ENCODE peak calls at places on chromosomes 12 and 14, in seven cellular contexts. One of them, this sample, is unnamed.

GRCh38 chr12:89350661-89351488 is 1.4 kb downstream of the DUSP6 start:
- DNase-seq in GM06990: peak
- DNase-seq in HL-60: no peak
- DNase-seq in GM13977: peak
- DNase-seq in B cell: peak
- DNase-seq in gastrocnemius medialis: no peak
- DNase-seq in MCF 10A: peak
- DNase-seq in this sample: no peak

GRCh38 chr12:15323530-15323929 is 1.2 kb downstream of the PTPRO start:
- DNase-seq in B cell: no peak
- DNase-seq in HL-60: no peak
- DNase-seq in MCF 10A: peak
- DNase-seq in GM13977: no peak
- DNase-seq in gastrocnemius medialis: no peak
- DNase-seq in GM06990: no peak
- DNase-seq in this sample: no peak

GRCh38 chr12:18422849-18423248 is 161.5 kb downstream of the PIK3C2G start:
- DNase-seq in GM13977: no peak
- DNase-seq in B cell: no peak
- DNase-seq in HL-60: no peak
- DNase-seq in MCF 10A: no peak
- DNase-seq in gastrocnemius medialis: no peak
- DNase-seq in GM06990: no peak
- DNase-seq in this sample: no peak

GRCh38 chr14:99644723-99645544 is at the start of gene HHIPL1:
- DNase-seq in MCF 10A: no peak
- DNase-seq in B cell: no peak
- DNase-seq in GM06990: no peak
- DNase-seq in gastrocnemius medialis: no peak
- DNase-seq in HL-60: no peak
- DNase-seq in GM13977: no peak
- DNase-seq in this sample: no peak

GRCh38 chr14:31993521-31993941 is 83.6 kb upstream of the ARHGAP5 start:
- DNase-seq in gastrocnemius medialis: peak
- DNase-seq in GM06990: no peak
- DNase-seq in MCF 10A: no peak
- DNase-seq in HL-60: no peak
- DNase-seq in B cell: no peak
- DNase-seq in GM13977: no peak
- DNase-seq in this sample: no peak

GRCh38 chr12:118357327-118358007 is 15.2 kb downstream of the TAOK3 start:
- DNase-seq in GM06990: peak
- DNase-seq in gastrocnemius medialis: no peak
- DNase-seq in B cell: peak
- DNase-seq in HL-60: peak
- DNase-seq in GM13977: peak
- DNase-seq in MCF 10A: peak
- DNase-seq in this sample: no peak

GRCh38 chr14:31950760-31951637 is 126.1 kb upstream of the ARHGAP5 start:
- DNase-seq in MCF 10A: peak
- DNase-seq in GM06990: no peak
- DNase-seq in B cell: no peak
- DNase-seq in GM13977: no peak
- DNase-seq in gastrocnemius medialis: no peak
- DNase-seq in HL-60: no peak
- DNase-seq in this sample: no peak

GRCh38 chr12:7869137-7869536 is 3.6 kb downstream of the SLC2A14 start:
- DNase-seq in GM13977: no peak
- DNase-seq in HL-60: no peak
- DNase-seq in MCF 10A: peak
- DNase-seq in gastrocnemius medialis: no peak
- DNase-seq in B cell: no peak
- DNase-seq in GM06990: no peak
- DNase-seq in this sample: no peak

GRCh38 chr12:29807125-29807524 is 23.4 kb upstream of the TMTC1 start:
- DNase-seq in B cell: no peak
- DNase-seq in HL-60: no peak
- DNase-seq in MCF 10A: peak
- DNase-seq in gastrocnemius medialis: no peak
- DNase-seq in GM13977: no peak
- DNase-seq in GM06990: no peak
- DNase-seq in this sample: no peak

GRCh38 chr12:57688931-57689330 is 5.0 kb upstream of the OS9 start:
- DNase-seq in B cell: no peak
- DNase-seq in gastrocnemius medialis: no peak
- DNase-seq in GM06990: no peak
- DNase-seq in GM13977: no peak
- DNase-seq in MCF 10A: no peak
- DNase-seq in HL-60: no peak
- DNase-seq in this sample: no peak

GRCh38 chr12:47852096-47852571 is 32.4 kb upstream of the HDAC7 start:
- DNase-seq in HL-60: no peak
- DNase-seq in MCF 10A: no peak
- DNase-seq in GM13977: no peak
- DNase-seq in B cell: no peak
- DNase-seq in gastrocnemius medialis: no peak
- DNase-seq in GM06990: no peak
- DNase-seq in this sample: no peak

GRCh38 chr12:24060089-24060488 is 110.6 kb upstream of the SOX5 start:
- DNase-seq in B cell: no peak
- DNase-seq in HL-60: no peak
- DNase-seq in GM06990: no peak
- DNase-seq in GM13977: no peak
- DNase-seq in gastrocnemius medialis: no peak
- DNase-seq in MCF 10A: no peak
- DNase-seq in this sample: no peak

GRCh38 chr14:71855399-71856036 is 76.7 kb upstream of the RGS6 start:
- DNase-seq in MCF 10A: peak
- DNase-seq in gastrocnemius medialis: no peak
- DNase-seq in HL-60: no peak
- DNase-seq in GM13977: peak
- DNase-seq in GM06990: peak
- DNase-seq in B cell: peak
- DNase-seq in this sample: no peak

GRCh38 chr12:67774983-67775587 is 126.5 kb downstream of the DYRK2 start:
- DNase-seq in MCF 10A: no peak
- DNase-seq in GM13977: no peak
- DNase-seq in gastrocnemius medialis: no peak
- DNase-seq in GM06990: no peak
- DNase-seq in B cell: no peak
- DNase-seq in HL-60: no peak
- DNase-seq in this sample: no peak

GRCh38 chr12:108232565-108232964 is 103.5 kb downstream of the WSCD2 start:
- DNase-seq in B cell: no peak
- DNase-seq in GM06990: no peak
- DNase-seq in GM13977: no peak
- DNase-seq in MCF 10A: peak
- DNase-seq in HL-60: no peak
- DNase-seq in gastrocnemius medialis: no peak
- DNase-seq in this sample: no peak

GRCh38 chr14:104331871-104332605 is 193.7 kb downstream of the KIF26A start:
- DNase-seq in gastrocnemius medialis: no peak
- DNase-seq in MCF 10A: no peak
- DNase-seq in GM06990: no peak
- DNase-seq in HL-60: no peak
- DNase-seq in B cell: no peak
- DNase-seq in GM13977: no peak
- DNase-seq in this sample: no peak
- TF ChIP-seq CTCF in gastrocnemius medialis: no peak
- TF ChIP-seq CTCF in MCF 10A: peak
- TF ChIP-seq CTCF in GM06990: peak
- TF ChIP-seq CTCF in HL-60: no peak
- TF ChIP-seq CTCF in B cell: no peak
- TF ChIP-seq CTCF in GM13977: no peak
- TF ChIP-seq CTCF in this sample: peak

GRCh38 chr14:73008501-73008900 is 18.4 kb downstream of the ZFYVE1 start:
- DNase-seq in GM06990: no peak
- DNase-seq in MCF 10A: no peak
- DNase-seq in GM13977: no peak
- DNase-seq in B cell: no peak
- DNase-seq in HL-60: no peak
- DNase-seq in gastrocnemius medialis: peak
- DNase-seq in this sample: no peak

GRCh38 chr14:73014105-73014504 is 12.8 kb downstream of the ZFYVE1 start:
- DNase-seq in MCF 10A: no peak
- DNase-seq in GM06990: peak
- DNase-seq in gastrocnemius medialis: no peak
- DNase-seq in HL-60: no peak
- DNase-seq in B cell: no peak
- DNase-seq in GM13977: peak
- DNase-seq in this sample: no peak
- TF ChIP-seq CTCF in MCF 10A: no peak
- TF ChIP-seq CTCF in GM06990: no peak
- TF ChIP-seq CTCF in gastrocnemius medialis: no peak
- TF ChIP-seq CTCF in HL-60: no peak
- TF ChIP-seq CTCF in B cell: no peak
- TF ChIP-seq CTCF in GM13977: no peak
- TF ChIP-seq CTCF in this sample: no peak

GRCh38 chr14:102878970-102879460 is 43.4 kb upstream of the AMN start:
- DNase-seq in MCF 10A: no peak
- DNase-seq in B cell: no peak
- DNase-seq in gastrocnemius medialis: no peak
- DNase-seq in GM06990: no peak
- DNase-seq in GM13977: no peak
- DNase-seq in HL-60: no peak
- DNase-seq in this sample: no peak
- TF ChIP-seq CTCF in MCF 10A: no peak
- TF ChIP-seq CTCF in B cell: no peak
- TF ChIP-seq CTCF in gastrocnemius medialis: no peak
- TF ChIP-seq CTCF in GM06990: no peak
- TF ChIP-seq CTCF in GM13977: no peak
- TF ChIP-seq CTCF in HL-60: no peak
- TF ChIP-seq CTCF in this sample: no peak

DNA sequence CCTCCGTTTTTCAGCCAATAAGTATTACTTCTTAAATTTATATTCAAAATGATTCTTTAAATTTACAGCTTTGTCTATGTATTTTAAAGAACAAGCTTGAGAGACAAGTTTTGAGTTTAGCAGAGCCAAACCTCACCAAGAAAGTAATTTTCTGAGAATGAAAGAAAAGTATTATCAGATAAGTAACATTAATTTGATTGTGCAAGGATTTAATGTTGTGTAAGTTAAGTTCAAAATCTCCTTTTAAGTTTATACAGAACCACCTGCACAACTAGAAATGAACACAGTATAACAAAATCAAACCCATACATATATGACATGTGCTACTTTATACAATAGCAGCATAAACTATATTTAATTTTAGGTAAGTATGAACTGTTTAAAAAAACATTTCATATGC is 63.5 kb downstream of the SYT10 start:
- DNase-seq in GM06990: no peak
- DNase-seq in HL-60: no peak
- DNase-seq in B cell: no peak
- DNase-seq in GM13977: no peak
- DNase-seq in gastrocnemius medialis: no peak
- DNase-seq in MCF 10A: no peak
- DNase-seq in this sample: no peak
- TF ChIP-seq CTCF in GM06990: no peak
- TF ChIP-seq CTCF in HL-60: no peak
- TF ChIP-seq CTCF in B cell: no peak
- TF ChIP-seq CTCF in GM13977: no peak
- TF ChIP-seq CTCF in gastrocnemius medialis: no peak
- TF ChIP-seq CTCF in MCF 10A: no peak
- TF ChIP-seq CTCF in this sample: no peak

DNA sequence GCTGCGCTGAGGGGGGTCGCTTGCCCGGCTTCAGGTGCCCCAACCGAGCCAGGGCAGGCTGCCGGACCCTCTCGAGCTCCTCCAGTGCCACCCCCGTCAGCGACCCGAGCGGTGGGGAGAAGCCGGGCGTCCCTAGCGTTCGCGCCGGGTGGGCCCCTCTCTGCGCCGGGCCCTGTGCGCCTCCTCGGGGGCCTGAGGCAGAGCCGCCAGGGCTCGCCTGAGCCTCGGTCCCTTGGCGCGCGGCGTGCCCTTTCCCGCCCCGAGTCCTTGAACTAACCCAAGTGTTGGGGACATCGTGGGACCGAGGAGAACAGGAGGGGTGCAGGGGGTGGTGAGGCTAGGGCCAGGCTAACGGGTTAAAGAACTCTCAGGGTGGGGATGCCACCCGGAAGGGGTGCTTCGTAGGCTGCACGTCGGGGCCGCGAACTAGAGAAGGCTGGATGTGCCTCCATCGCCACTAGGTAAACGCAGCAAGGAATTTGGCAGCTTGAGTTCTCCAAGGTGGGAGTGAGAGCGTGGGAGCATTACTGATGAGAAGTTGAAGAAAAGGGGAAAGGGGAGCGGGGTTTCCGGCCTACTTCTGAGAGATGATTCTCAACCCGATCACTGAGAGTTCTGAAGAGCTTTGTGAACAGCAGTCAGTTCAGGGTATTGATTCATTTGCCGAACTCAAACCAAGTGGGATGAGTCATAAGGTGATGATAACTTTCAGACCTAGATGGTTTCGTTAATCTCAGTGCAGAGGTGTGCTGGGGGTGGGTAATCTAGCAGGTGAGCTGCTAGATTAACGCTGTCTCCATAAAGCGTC is 618 bp downstream of the RNF34 start:
- DNase-seq in MCF 10A: peak
- DNase-seq in HL-60: no peak
- DNase-seq in gastrocnemius medialis: peak
- DNase-seq in B cell: no peak
- DNase-seq in GM06990: peak
- DNase-seq in GM13977: peak
- DNase-seq in this sample: peak
- TF ChIP-seq CTCF in MCF 10A: no peak
- TF ChIP-seq CTCF in HL-60: no peak
- TF ChIP-seq CTCF in gastrocnemius medialis: no peak
- TF ChIP-seq CTCF in B cell: no peak
- TF ChIP-seq CTCF in GM06990: no peak
- TF ChIP-seq CTCF in GM13977: no peak
- TF ChIP-seq CTCF in this sample: peak

GRCh38 chr14:94562941-94563883 is 2.0 kb downstream of the SERPINA4 start:
- DNase-seq in GM06990: no peak
- DNase-seq in HL-60: no peak
- DNase-seq in B cell: no peak
- DNase-seq in gastrocnemius medialis: no peak
- DNase-seq in MCF 10A: no peak
- DNase-seq in GM13977: no peak
- DNase-seq in this sample: no peak
- TF ChIP-seq CTCF in GM06990: no peak
- TF ChIP-seq CTCF in HL-60: no peak
- TF ChIP-seq CTCF in B cell: no peak
- TF ChIP-seq CTCF in gastrocnemius medialis: no peak
- TF ChIP-seq CTCF in MCF 10A: no peak
- TF ChIP-seq CTCF in GM13977: no peak
- TF ChIP-seq CTCF in this sample: no peak

GRCh38 chr12:54211920-54212319 is 23.1 kb upstream of the SMUG1 start:
- DNase-seq in MCF 10A: no peak
- DNase-seq in B cell: no peak
- DNase-seq in GM06990: no peak
- DNase-seq in HL-60: no peak
- DNase-seq in gastrocnemius medialis: no peak
- DNase-seq in GM13977: no peak
- DNase-seq in this sample: no peak
- TF ChIP-seq CTCF in MCF 10A: no peak
- TF ChIP-seq CTCF in B cell: no peak
- TF ChIP-seq CTCF in GM06990: no peak
- TF ChIP-seq CTCF in HL-60: no peak
- TF ChIP-seq CTCF in gastrocnemius medialis: no peak
- TF ChIP-seq CTCF in GM13977: no peak
- TF ChIP-seq CTCF in this sample: no peak